ENCODE peak calls at places on chromosomes 3 and 15, in ten cellular contexts. I is glutamatergic neuron, P is fibroblast of mammary gland, T is nephron progenitor cell, H is OCI-LY7, W is hepatocyte, L is fibroblast of pulmonary artery, N is gastrocnemius medialis, V is A549, M is astrocyte of the spinal cord. Q is an unnamed sample.

GRCh38 chr3:65953301-65953812 is 85.4 kb downstream of the MAGI1 start:
- DNase-seq in I (no peak), H (no peak), M (no peak), V (no peak), L (no peak), W (peak), T (no peak), P (no peak), N (no peak), Q (no peak)

GRCh38 chr15:31365655-31366127 is 39.1 kb downstream of the KLF13 start:
- DNase-seq in W (peak), V (no peak), L (peak), I (peak), M (peak), H (peak), N (peak), T (peak), P (peak), Q (peak)

GRCh38 chr3:127473244-127474024 is 117.1 kb downstream of the TPRA1 start:
- DNase-seq in V (peak), P (no peak), M (no peak), W (peak), L (no peak), N (no peak), I (peak), T (peak), H (peak), Q (peak)

GRCh38 chr15:85693277-85693676 is 101.4 kb downstream of the KLHL25 start:
- DNase-seq in V (no peak), N (no peak), L (no peak), M (no peak), I (no peak), H (peak), P (no peak), W (no peak), T (no peak), Q (no peak)

GRCh38 chr3:42654331-42655201 is 1.1 kb downstream of the ZBTB47 start:
- DNase-seq in H (no peak), I (peak), W (peak), M (peak), L (peak), V (no peak), N (peak), P (peak), T (peak), Q (peak)

GRCh38 chr15:98075441-98075840 is 114.9 kb downstream of the ARRDC4 start:
- DNase-seq in W (no peak), P (no peak), M (no peak), V (no peak), T (no peak), N (no peak), I (no peak), L (no peak), H (no peak), Q (no peak)

GRCh38 chr15:85463273-85463937 is 83.0 kb downstream of the AKAP13 start:
- DNase-seq in P (no peak), I (no peak), T (no peak), N (no peak), W (no peak), H (peak), L (no peak), V (no peak), M (no peak), Q (no peak)

GRCh38 chr3:181739628-181740027 is 27.9 kb downstream of the SOX2 start:
- DNase-seq in W (no peak), N (no peak), P (no peak), L (no peak), I (no peak), M (peak), V (no peak), H (no peak), T (no peak), Q (no peak)

GRCh38 chr3:99114565-99115291 is 213.2 kb upstream of the DCBLD2 start:
- DNase-seq in T (peak), V (no peak), N (no peak), I (no peak), M (peak), H (peak), P (peak), W (peak), L (peak), Q (peak)

GRCh38 chr3:122977645-122978466 is 49.7 kb downstream of the SEMA5B start:
- DNase-seq in N (no peak), V (no peak), W (peak), P (peak), I (no peak), M (peak), L (peak), T (peak), H (no peak), Q (no peak)

GRCh38 chr3:119302697-119303630 is 8.8 kb downstream of the ARHGAP31 start:
- DNase-seq in V (no peak), H (no peak), I (no peak), L (no peak), N (no peak), M (peak), W (no peak), T (no peak), P (no peak), Q (no peak)

GRCh38 chr3:59425371-59425770 is 375.5 kb upstream of the CFAP20DC start:
- DNase-seq in I (no peak), W (peak), T (no peak), H (no peak), L (peak), V (no peak), N (no peak), M (peak), P (peak), Q (no peak)

GRCh38 chr15:40266828-40267304 is 16.0 kb downstream of the ANKRD63 start:
- DNase-seq in M (peak), V (peak), T (no peak), W (peak), P (peak), N (no peak), L (peak), H (no peak), I (no peak), Q (no peak)

GRCh38 chr15:40330368-40330836 is 6.9 kb downstream of the INAFM2 start:
- DNase-seq in V (no peak), I (no peak), H (no peak), L (peak), P (no peak), W (no peak), M (no peak), N (no peak), T (no peak), Q (no peak)

GRCh38 chr3:109806929-109807328 is 469.6 kb upstream of the DPPA4 start:
- DNase-seq in M (peak), H (peak), T (no peak), W (no peak), P (peak), V (no peak), N (no peak), I (no peak), L (peak), Q (no peak)

GRCh38 chr3:52532517-52532837 is 1.2 kb downstream of the NT5DC2 start:
- DNase-seq in H (peak), N (peak), L (peak), T (peak), M (peak), W (peak), I (no peak), P (peak), V (no peak), Q (peak)

GRCh38 chr3:27325419-27325818 is 43.8 kb downstream of the NEK10 start:
- DNase-seq in T (no peak), N (no peak), I (no peak), L (no peak), H (no peak), M (no peak), P (no peak), V (peak), W (no peak), Q (no peak)

GRCh38 chr3:169072494-169072893 is 591.0 kb downstream of the MECOM start:
- DNase-seq in I (no peak), P (no peak), L (no peak), H (no peak), V (no peak), M (no peak), T (no peak), N (no peak), W (no peak), Q (no peak)

GRCh38 chr3:27279153-27279552 is 90.0 kb downstream of the NEK10 start:
- DNase-seq in N (no peak), H (no peak), T (no peak), M (peak), V (no peak), W (peak), P (peak), I (no peak), L (peak), Q (no peak)

GRCh38 chr3:9994086-9994844 is 7.6 kb upstream of the EMC3 start:
- DNase-seq in N (no peak), P (peak), T (no peak), H (no peak), L (peak), I (no peak), W (no peak), M (peak), V (no peak), Q (no peak)

GRCh38 chr3:31448035-31448881 is 84.5 kb upstream of the STT3B start:
- DNase-seq in L (peak), W (peak), T (no peak), P (peak), H (peak), M (peak), V (no peak), N (no peak), I (no peak), Q (no peak)

GRCh38 chr3:22685598-22685997 is 517.5 kb upstream of the UBE2E2 start:
- DNase-seq in M (no peak), N (no peak), L (no peak), V (no peak), W (peak), P (peak), H (no peak), T (no peak), I (no peak), Q (no peak)
- TF ChIP-seq CTCF in M (peak), N (no peak), L (no peak), V (no peak), W (peak), P (peak), H (peak), T (no peak), I (no peak), Q (no peak)

DNA sequence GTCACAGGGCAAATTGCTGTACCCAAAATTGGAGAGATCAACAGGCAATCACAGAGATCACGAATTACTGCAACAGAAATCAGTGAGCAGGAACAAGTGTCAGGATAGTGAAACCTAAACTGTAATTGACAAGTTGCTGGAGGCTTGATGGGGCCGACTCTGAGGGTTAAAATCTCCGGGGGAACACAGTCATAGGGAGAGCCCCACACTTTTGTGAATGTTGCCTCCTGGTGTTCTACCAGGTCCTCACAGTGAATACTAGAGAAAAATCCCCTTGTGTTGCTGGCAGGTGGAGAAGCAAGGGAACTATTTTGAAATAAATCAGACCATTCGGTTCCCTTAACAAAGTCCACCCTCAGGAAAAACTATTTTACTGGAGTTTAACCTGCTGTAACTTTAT is 697.5 kb upstream of the CBLB start:
- DNase-seq in T (no peak), H (no peak), W (no peak), L (no peak), P (no peak), N (no peak), I (no peak), M (no peak), V (no peak), Q (peak)
- TF ChIP-seq CTCF in T (no peak), H (no peak), W (no peak), L (no peak), P (peak), N (no peak), I (no peak), M (no peak), V (peak), Q (peak)

GRCh38 chr15:51082246-51082645 is 12.5 kb downstream of the TNFAIP8L3 start:
- DNase-seq in T (no peak), H (no peak), P (no peak), M (no peak), I (no peak), V (no peak), L (no peak), W (no peak), N (no peak), Q (no peak)
- TF ChIP-seq CTCF in T (no peak), H (no peak), P (no peak), M (no peak), I (no peak), V (no peak), L (no peak), W (no peak), N (no peak), Q (no peak)

DNA sequence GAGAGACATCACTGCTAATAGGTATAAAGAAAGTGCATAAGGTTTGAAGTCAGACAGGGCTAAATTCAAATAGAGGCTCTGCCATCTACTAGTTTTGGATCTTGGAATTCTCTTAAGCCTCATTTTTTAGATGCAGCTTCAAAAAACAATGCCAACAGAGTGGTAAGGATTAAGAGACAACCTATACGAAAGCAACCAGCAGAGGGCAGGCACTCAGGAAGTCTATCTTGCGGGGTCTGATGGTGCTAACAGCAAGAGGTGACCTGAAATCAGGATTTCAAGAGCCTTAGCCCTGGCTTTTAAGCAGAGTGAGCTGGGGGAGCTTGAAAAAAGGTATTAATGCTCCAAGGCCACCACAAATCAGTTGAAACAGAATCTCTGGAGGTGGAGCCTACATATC is 40.7 kb downstream of the LDHAL6B start:
- DNase-seq in P (peak), L (peak), I (peak), N (peak), V (peak), M (peak), H (peak), W (peak), T (peak), Q (no peak)
- TF ChIP-seq CTCF in P (peak), L (peak), I (peak), N (peak), V (peak), M (peak), H (peak), W (peak), T (peak), Q (peak)

GRCh38 chr3:25461946-25462345 is 33.9 kb downstream of the RARB start:
- DNase-seq in H (no peak), P (no peak), V (no peak), L (no peak), M (no peak), N (no peak), I (no peak), T (no peak), W (no peak), Q (no peak)
- TF ChIP-seq CTCF in H (no peak), P (no peak), V (no peak), L (no peak), M (no peak), N (no peak), I (no peak), T (no peak), W (no peak), Q (no peak)

GRCh38 chr3:72924055-72924454 is 36.2 kb downstream of the GXYLT2 start:
- DNase-seq in L (no peak), N (no peak), T (no peak), H (peak), M (no peak), W (no peak), I (no peak), P (no peak), V (no peak), Q (no peak)
- TF ChIP-seq CTCF in L (peak), N (no peak), T (peak), H (peak), M (no peak), W (no peak), I (no peak), P (no peak), V (no peak), Q (no peak)

GRCh38 chr3:76047368-76047767 is 262.0 kb upstream of the ZNF717 start:
- DNase-seq in H (no peak), T (no peak), V (no peak), W (no peak), M (no peak), I (no peak), P (no peak), N (no peak), L (no peak), Q (no peak)

GRCh38 chr3:76039431-76039830 is 254.1 kb upstream of the ZNF717 start:
- DNase-seq in N (no peak), T (no peak), W (no peak), H (no peak), L (no peak), V (no peak), M (peak), P (peak), I (no peak), Q (no peak)

GRCh38 chr3:76040946-76041345 is 255.6 kb upstream of the ZNF717 start:
- DNase-seq in W (no peak), I (no peak), M (peak), H (no peak), T (no peak), N (no peak), L (peak), V (no peak), P (no peak), Q (no peak)

GRCh38 chr3:76043746-76044145 is 258.4 kb upstream of the ZNF717 start:
- DNase-seq in H (no peak), L (no peak), W (no peak), M (no peak), I (no peak), P (no peak), T (no peak), N (no peak), V (no peak), Q (no peak)

GRCh38 chr3:76044601-76045600 is 259.6 kb upstream of the ZNF717 start:
- DNase-seq in L (peak), V (no peak), W (peak), T (peak), M (peak), I (peak), P (peak), H (peak), N (no peak), Q (no peak)
- TF ChIP-seq CTCF in L (peak), V (no peak), W (peak), T (peak), M (peak), I (peak), P (peak), H (peak), N (no peak), Q (peak)

Q was measured in GM20000.